ENCODE peak calls at places on chromosome 19, in ten cellular contexts. Z, I, N, Q, F, W, D, V, C and X are unnamed samples.

GRCh38 chr19:53960187-53960586 is 2.5 kb upstream of the CACNG8 start:
- DNase-seq in D (no peak), I (no peak), Z (no peak), Q (no peak), W (no peak), N (no peak), C (no peak), V (no peak), F (no peak), X (no peak)

GRCh38 chr19:19615086-19615485 is 3.4 kb downstream of the PBX4 start:
- DNase-seq in V (no peak), F (no peak), C (peak), Q (peak), I (peak), Z (no peak), W (no peak), N (peak), D (no peak), X (no peak)

GRCh38 chr19:11422163-11423068 is 3.3 kb upstream of the RGL3 start:
- DNase-seq in C (peak), W (no peak), F (no peak), V (peak), N (peak), Z (no peak), I (peak), Q (peak), D (peak), X (no peak)

GRCh38 chr19:3210347-3211017 is 14.0 kb upstream of the CELF5 start:
- DNase-seq in Q (peak), D (no peak), V (peak), I (peak), F (no peak), Z (no peak), W (no peak), N (peak), C (peak), X (no peak)

GRCh38 chr19:31500540-31500830 is 151.2 kb upstream of the TSHZ3 start:
- DNase-seq in V (no peak), Z (no peak), Q (no peak), W (no peak), F (no peak), N (no peak), I (no peak), C (no peak), D (no peak), X (no peak)

GRCh38 chr19:48598996-48599626 is 7.4 kb upstream of the SPACA4 start:
- DNase-seq in F (no peak), W (no peak), Q (no peak), D (no peak), C (no peak), Z (no peak), N (no peak), I (no peak), V (no peak), X (no peak)

GRCh38 chr19:16458391-16459128 is 13.2 kb downstream of the EPS15L1 start:
- DNase-seq in Z (no peak), F (no peak), W (no peak), V (peak), I (no peak), C (no peak), D (no peak), Q (no peak), N (no peak), X (no peak)

GRCh38 chr19:45404557-45405434 is at the start of gene PPP1R13L:
- DNase-seq in W (no peak), F (no peak), Q (peak), Z (no peak), C (peak), N (peak), I (peak), V (peak), D (peak), X (no peak)

GRCh38 chr19:6613711-6614110 is 22.8 kb upstream of the CD70 start:
- DNase-seq in W (no peak), F (no peak), Q (no peak), I (peak), V (no peak), D (no peak), C (no peak), Z (no peak), N (no peak), X (no peak)

GRCh38 chr19:18804139-18804601 is 13.1 kb upstream of the COMP start:
- DNase-seq in Z (no peak), W (no peak), I (no peak), F (no peak), Q (no peak), C (no peak), N (no peak), V (no peak), D (no peak), X (no peak)

GRCh38 chr19:49489601-49490167 is 2.3 kb downstream of the RPL13A start:
- DNase-seq in Z (no peak), C (no peak), F (no peak), N (no peak), D (no peak), Q (peak), V (no peak), W (no peak), I (no peak), X (no peak)

GRCh38 chr19:30406220-30406944 is 34.2 kb downstream of the ZNF536 start:
- DNase-seq in V (no peak), D (no peak), W (no peak), I (no peak), Z (no peak), Q (no peak), N (no peak), C (no peak), F (no peak), X (no peak)

GRCh38 chr19:36051236-36051635 is 2.8 kb downstream of the THAP8 start:
- DNase-seq in W (no peak), Z (no peak), I (peak), N (no peak), Q (peak), F (no peak), V (peak), D (no peak), C (no peak), X (no peak)

GRCh38 chr19:2416321-2417097 is 10.9 kb downstream of the TIMM13 start:
- DNase-seq in F (no peak), W (no peak), V (no peak), C (no peak), Q (no peak), D (no peak), I (no peak), N (no peak), Z (no peak), X (no peak)

GRCh38 chr19:10271543-10272086 is 695 bp downstream of the ICAM1 start:
- DNase-seq in C (peak), I (peak), W (no peak), Q (peak), V (no peak), Z (no peak), F (no peak), D (no peak), N (peak), X (no peak)

GRCh38 chr19:55245236-55245904 is 13.4 kb downstream of the PPP6R1 start:
- DNase-seq in V (no peak), N (no peak), C (no peak), D (no peak), W (no peak), I (no peak), F (no peak), Z (no peak), Q (no peak), X (no peak)

GRCh38 chr19:23309926-23310325 is 59.7 kb upstream of the ZNF724 start:
- DNase-seq in F (no peak), I (no peak), C (no peak), D (no peak), V (no peak), N (no peak), W (no peak), Q (no peak), Z (no peak), X (no peak)

GRCh38 chr19:4120933-4121612 is 2.8 kb downstream of the MAP2K2 start:
- DNase-seq in V (no peak), F (no peak), Q (no peak), C (no peak), N (no peak), D (no peak), W (no peak), I (no peak), Z (no peak), X (no peak)

GRCh38 chr19:47228168-47228936 is 2.6 kb downstream of the BBC3 start:
- DNase-seq in I (peak), W (no peak), D (no peak), F (no peak), N (peak), C (peak), Z (peak), V (peak), Q (peak), X (no peak)

GRCh38 chr19:8304841-8305621 is 3.1 kb downstream of the CD320 start:
- DNase-seq in V (no peak), Z (no peak), I (no peak), W (no peak), C (no peak), Q (peak), D (no peak), F (no peak), N (no peak), X (no peak)

GRCh38 chr19:55216461-55217198 is 7.3 kb upstream of the PTPRH start:
- DNase-seq in F (peak), C (peak), Z (peak), D (peak), W (peak), N (peak), V (peak), Q (peak), I (peak), X (peak)

GRCh38 chr19:3004522-3004921 is 24.6 kb downstream of the TLE2 start:
- DNase-seq in D (no peak), C (no peak), F (no peak), V (no peak), I (no peak), N (no peak), Z (no peak), W (no peak), Q (no peak), X (no peak)

GRCh38 chr19:4369888-4370260 is 26.5 kb downstream of the MPND start:
- DNase-seq in Z (no peak), W (peak), Q (peak), N (peak), C (no peak), I (peak), F (no peak), D (no peak), V (peak), X (no peak)

GRCh38 chr19:43483281-43483680 is 17.9 kb upstream of the LYPD3 start:
- DNase-seq in I (no peak), N (no peak), C (no peak), W (no peak), V (no peak), Q (no peak), F (no peak), D (no peak), Z (no peak), X (no peak)

GRCh38 chr19:53037101-53038097 is 7.1 kb upstream of the ERVV-2 start:
- DNase-seq in F (no peak), W (no peak), N (no peak), Q (peak), Z (no peak), D (no peak), I (no peak), V (peak), C (peak), X (no peak)

GRCh38 chr19:843180-843835 is 2.5 kb downstream of the PRTN3 start:
- DNase-seq in W (no peak), C (no peak), D (no peak), V (no peak), N (no peak), F (no peak), Q (no peak), Z (no peak), I (peak), X (no peak)

GRCh38 chr19:5775668-5776309 is 8.8 kb downstream of the PRR22 start:
- DNase-seq in I (peak), Q (no peak), W (no peak), Z (no peak), C (peak), N (no peak), V (no peak), F (no peak), D (no peak), X (no peak)

GRCh38 chr19:49120325-49120683 is 960 bp downstream of the PPFIA3 start:
- DNase-seq in D (no peak), F (no peak), W (no peak), N (no peak), I (no peak), V (no peak), Q (no peak), C (no peak), Z (no peak), X (no peak)

GRCh38 chr19:12838182-12838890 is at the start of gene MAST1:
- DNase-seq in N (peak), C (peak), D (no peak), Z (no peak), W (no peak), V (peak), F (no peak), Q (peak), I (peak), X (no peak)

GRCh38 chr19:50406829-50407228 is 11.9 kb upstream of the SPIB start:
- DNase-seq in D (no peak), N (no peak), F (no peak), V (no peak), I (no peak), C (no peak), W (no peak), Z (no peak), Q (no peak), X (no peak)

GRCh38 chr19:18156841-18157464 is 4.0 kb downstream of the PIK3R2 start:
- DNase-seq in Z (no peak), V (peak), N (no peak), D (no peak), Q (no peak), F (no peak), W (no peak), C (peak), I (peak), X (peak)

GRCh38 chr19:18594096-18594823 is 5.7 kb downstream of the REX1BD start:
- DNase-seq in N (peak), W (peak), Z (no peak), C (peak), F (no peak), Q (peak), I (peak), D (no peak), V (peak), X (no peak)

GRCh38 chr19:6260912-6261636 is 18.7 kb downstream of the MLLT1 start:
- DNase-seq in Z (no peak), N (no peak), Q (peak), W (no peak), V (no peak), F (no peak), D (no peak), C (peak), I (peak), X (no peak)

GRCh38 chr19:54415208-54415900 is at the start of gene TTYH1:
- DNase-seq in V (no peak), N (peak), I (no peak), Q (peak), W (no peak), F (no peak), Z (no peak), D (no peak), C (no peak), X (no peak)

GRCh38 chr19:49641688-49642487 is at the start of gene SCAF1:
- DNase-seq in Z (peak), N (peak), V (peak), W (peak), C (peak), I (peak), Q (peak), D (peak), F (peak), X (peak)

GRCh38 chr19:4061178-4061682 is 5.5 kb downstream of the ZBTB7A start:
- DNase-seq in F (no peak), V (no peak), C (no peak), I (peak), W (no peak), N (no peak), Z (no peak), Q (peak), D (peak), X (no peak)

GRCh38 chr19:6730153-6730804 is 7.1 kb downstream of the GPR108 start:
- DNase-seq in V (no peak), F (no peak), Z (no peak), W (no peak), D (no peak), N (peak), I (no peak), Q (peak), C (no peak), X (no peak)

GRCh38 chr19:3506384-3507340 is 551 bp downstream of the FZR1 start:
- DNase-seq in C (peak), D (no peak), I (peak), W (no peak), N (peak), V (no peak), F (no peak), Q (peak), Z (no peak), X (no peak)